ENCODE peak calls at places on chromosomes 13 and 19, in six cellular contexts. One of them, this sample, is unnamed.

GRCh38 chr13:43874512-43875092 is 4.9 kb downstream of the CCDC122 start:
- DNase-seq in Panc1: no peak
- DNase-seq in BE2C: no peak
- DNase-seq in PC-3: peak; percentile 45
- DNase-seq in hepatocyte: no peak
- DNase-seq in SK-MEL-5: peak; percentile 52
- DNase-seq in this sample: no peak

GRCh38 chr19:48963371-48964204 is 1.5 kb upstream of the FTL start:
- DNase-seq in Panc1: no peak
- DNase-seq in hepatocyte: peak; percentile 91
- DNase-seq in BE2C: peak; percentile 56
- DNase-seq in PC-3: peak; percentile 43
- DNase-seq in SK-MEL-5: no peak
- DNase-seq in this sample: peak; percentile 89

GRCh38 chr13:29977721-29978120 is 127.3 kb upstream of the UBL3 start:
- DNase-seq in Panc1: no peak
- DNase-seq in PC-3: no peak
- DNase-seq in BE2C: no peak
- DNase-seq in hepatocyte: no peak
- DNase-seq in SK-MEL-5: no peak
- DNase-seq in this sample: no peak

GRCh38 chr13:99752373-99752772 is 219.2 kb downstream of the ZIC5 start:
- DNase-seq in SK-MEL-5: no peak
- DNase-seq in BE2C: no peak
- DNase-seq in Panc1: no peak
- DNase-seq in hepatocyte: no peak
- DNase-seq in PC-3: no peak
- DNase-seq in this sample: no peak

GRCh38 chr13:74575729-74576125 is 441.5 kb upstream of the KLF12 start:
- DNase-seq in PC-3: peak; percentile 49
- DNase-seq in BE2C: peak; percentile 95
- DNase-seq in hepatocyte: peak; percentile 69
- DNase-seq in SK-MEL-5: peak; percentile 40
- DNase-seq in Panc1: no peak
- DNase-seq in this sample: peak; percentile 77

GRCh38 chr19:5805465-5806132 is 732 bp downstream of the NRTN start:
- DNase-seq in SK-MEL-5: peak; percentile 63
- DNase-seq in Panc1: no peak
- DNase-seq in BE2C: peak; percentile 93
- DNase-seq in hepatocyte: peak; percentile 92
- DNase-seq in PC-3: peak; percentile 82
- DNase-seq in this sample: peak; percentile 88

GRCh38 chr13:94660695-94661324 is 51.5 kb downstream of the SOX21 start:
- DNase-seq in BE2C: no peak
- DNase-seq in SK-MEL-5: peak; percentile 56
- DNase-seq in PC-3: peak; percentile 51
- DNase-seq in hepatocyte: no peak
- DNase-seq in Panc1: no peak
- DNase-seq in this sample: no peak

GRCh38 chr13:111429064-111429558 is 108.7 kb downstream of the TEX29 start:
- DNase-seq in BE2C: peak; percentile 57
- DNase-seq in PC-3: peak; percentile 47
- DNase-seq in hepatocyte: peak; percentile 73
- DNase-seq in Panc1: no peak
- DNase-seq in SK-MEL-5: peak; percentile 74
- DNase-seq in this sample: peak; percentile 51

GRCh38 chr13:75161804-75162203 is 320.2 kb downstream of the TBC1D4 start:
- DNase-seq in Panc1: no peak
- DNase-seq in SK-MEL-5: no peak
- DNase-seq in BE2C: no peak
- DNase-seq in hepatocyte: no peak
- DNase-seq in PC-3: no peak
- DNase-seq in this sample: no peak

GRCh38 chr13:18995259-18995873 is 186.3 kb downstream of the TUBA3C start:
- DNase-seq in PC-3: no peak
- DNase-seq in hepatocyte: no peak
- DNase-seq in SK-MEL-5: no peak
- DNase-seq in Panc1: no peak
- DNase-seq in BE2C: no peak
- DNase-seq in this sample: no peak